ENCODE peak calls at places on chromosomes 12 and 14, in four cellular contexts. K is ACHN, E is ELR, I is immature natural killer cell. N is an unnamed sample.

GRCh38 chr12:131783915-131784541 is 44.2 kb upstream of the MMP17 start:
- DNase-seq in K (peak), E (peak), I (no peak), N (peak)

GRCh38 chr14:61527325-61528100 is 167.8 kb upstream of the HIF1A start:
- DNase-seq in K (peak), E (peak), I (no peak), N (peak)

GRCh38 chr12:130134563-130134915 is 27.7 kb upstream of the FZD10 start:
- DNase-seq in K (no peak), E (no peak), I (no peak), N (no peak)

GRCh38 chr12:25817166-25817565 is 141.3 kb upstream of the RASSF8 start:
- DNase-seq in K (no peak), E (no peak), I (no peak), N (no peak)

GRCh38 chr12:89825591-89826449 is 117.2 kb upstream of the ATP2B1 start:
- DNase-seq in K (no peak), E (peak), I (no peak), N (peak)

GRCh38 chr14:101561145-101561896 is at the start of gene DIO3:
- DNase-seq in K (no peak), E (no peak), I (no peak), N (no peak)

GRCh38 chr12:66767454-66768002 is 88.7 kb upstream of the GRIP1 start:
- DNase-seq in K (no peak), E (no peak), I (no peak), N (no peak)

GRCh38 chr12:110316861-110317260 is 35.8 kb downstream of the ATP2A2 start:
- DNase-seq in K (no peak), E (peak), I (no peak), N (no peak)

GRCh38 chr12:45583011-45583657 is 146.4 kb upstream of the ARID2 start:
- DNase-seq in K (no peak), E (no peak), I (no peak), N (no peak)

N was measured in H4.